ENCODE peak calls at places on chromosome 14, in five cellular contexts. One of them, this sample, is unnamed.

GRCh38 chr14:35961697-35962274 is 135.6 kb downstream of the BRMS1L start:
- DNase-seq in endodermal cell: no peak
- DNase-seq in PC-3: no peak
- DNase-seq in heart left ventricle: no peak
- DNase-seq in foreskin fibroblast: no peak
- DNase-seq in this sample: no peak

GRCh38 chr14:38904959-38905358 is 198.1 kb downstream of the SEC23A start:
- DNase-seq in endodermal cell: no peak
- DNase-seq in PC-3: no peak
- DNase-seq in heart left ventricle: no peak
- DNase-seq in foreskin fibroblast: no peak
- DNase-seq in this sample: no peak

GRCh38 chr14:73162271-73162670 is 26.0 kb downstream of the PSEN1 start:
- DNase-seq in endodermal cell: no peak
- DNase-seq in PC-3: no peak
- DNase-seq in heart left ventricle: no peak
- DNase-seq in foreskin fibroblast: no peak
- DNase-seq in this sample: no peak

GRCh38 chr14:24312736-24313507 is 1.6 kb downstream of the LTB4R start:
- DNase-seq in endodermal cell: no peak
- DNase-seq in PC-3: no peak
- DNase-seq in heart left ventricle: peak; percentile 60
- DNase-seq in foreskin fibroblast: no peak
- DNase-seq in this sample: no peak

GRCh38 chr14:52365071-52365470 is 51.0 kb downstream of the PTGER2 start:
- DNase-seq in endodermal cell: no peak
- DNase-seq in PC-3: no peak
- DNase-seq in heart left ventricle: no peak
- DNase-seq in foreskin fibroblast: peak; percentile 59
- DNase-seq in this sample: no peak

GRCh38 chr14:93013368-93013719 is 90.4 kb downstream of the CHGA start:
- DNase-seq in endodermal cell: no peak
- DNase-seq in PC-3: no peak
- DNase-seq in heart left ventricle: no peak
- DNase-seq in foreskin fibroblast: peak; percentile 33
- DNase-seq in this sample: no peak

GRCh38 chr14:104515811-104516780 is 63.5 kb upstream of the C14orf180 start:
- DNase-seq in endodermal cell: peak; percentile 20
- DNase-seq in PC-3: no peak
- DNase-seq in heart left ventricle: no peak
- DNase-seq in foreskin fibroblast: no peak
- DNase-seq in this sample: no peak

GRCh38 chr14:83575301-83575700 is 1954.6 kb upstream of the FLRT2 start:
- DNase-seq in endodermal cell: no peak
- DNase-seq in PC-3: no peak
- DNase-seq in heart left ventricle: no peak
- DNase-seq in foreskin fibroblast: no peak
- DNase-seq in this sample: no peak

GRCh38 chr14:22471545-22472121 is 117.4 kb downstream of the DAD1 start:
- DNase-seq in endodermal cell: peak; percentile 89
- DNase-seq in PC-3: peak; percentile 75
- DNase-seq in heart left ventricle: peak; percentile 57
- DNase-seq in foreskin fibroblast: peak; percentile 5
- DNase-seq in this sample: peak; percentile 48

GRCh38 chr14:52513249-52513648 is 39.1 kb downstream of the TXNDC16 start:
- DNase-seq in endodermal cell: no peak
- DNase-seq in PC-3: no peak
- DNase-seq in heart left ventricle: no peak
- DNase-seq in foreskin fibroblast: no peak
- DNase-seq in this sample: no peak

GRCh38 chr14:82251434-82251833 is 717.8 kb upstream of the SEL1L start:
- DNase-seq in endodermal cell: peak; percentile 47
- DNase-seq in PC-3: no peak
- DNase-seq in heart left ventricle: no peak
- DNase-seq in foreskin fibroblast: no peak
- DNase-seq in this sample: no peak

DNA sequence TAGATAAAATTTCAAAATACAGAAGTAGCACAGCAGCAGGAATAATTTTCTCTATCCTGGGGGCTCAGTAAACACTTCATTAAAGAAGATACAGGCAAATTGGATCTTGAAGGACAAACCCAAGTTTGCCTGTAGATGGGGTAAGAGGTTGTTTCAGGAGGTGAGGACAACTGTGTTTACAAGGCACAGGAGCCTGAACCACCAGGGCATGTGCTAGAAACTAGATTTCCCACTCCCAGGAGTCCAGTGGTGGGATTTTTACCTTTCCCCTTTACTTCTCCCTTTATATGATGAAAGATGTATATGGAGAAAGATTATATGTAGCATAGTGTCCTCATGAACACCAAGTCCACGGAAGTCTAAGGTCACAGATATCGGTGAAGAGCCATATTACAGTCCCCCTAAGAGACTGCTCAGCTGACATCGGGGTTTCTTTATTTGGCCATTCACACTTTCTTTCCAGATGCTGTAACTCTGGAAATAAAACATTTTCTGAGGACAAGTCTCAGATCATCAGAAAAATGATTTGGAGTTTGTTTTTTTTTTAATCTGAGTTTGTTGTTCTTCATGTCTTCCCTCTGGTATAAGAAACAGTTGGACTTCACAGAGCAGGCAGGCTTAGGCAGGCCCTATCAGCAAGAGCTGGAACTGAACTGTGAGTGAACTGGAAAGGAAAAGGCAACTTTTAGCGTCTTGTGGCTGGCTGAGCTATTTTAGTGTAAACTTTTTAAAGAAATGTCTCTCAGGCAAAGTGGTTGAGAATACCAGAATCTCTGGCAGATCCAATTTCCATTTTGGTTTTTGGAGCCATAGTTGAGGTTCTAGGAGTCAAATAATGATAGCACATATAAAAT is 8.0 kb upstream of the EVL start:
- DNase-seq in endodermal cell: no peak
- DNase-seq in PC-3: peak; percentile 51
- DNase-seq in heart left ventricle: no peak
- DNase-seq in foreskin fibroblast: no peak
- DNase-seq in this sample: no peak
- TF ChIP-seq CTCF in endodermal cell: peak; percentile 70
- TF ChIP-seq CTCF in PC-3: peak; percentile 61
- TF ChIP-seq CTCF in heart left ventricle: peak; percentile 17
- TF ChIP-seq CTCF in foreskin fibroblast: no peak
- TF ChIP-seq CTCF in this sample: no peak

GRCh38 chr14:64910847-64911495 is 3.3 kb upstream of the CHURC1 start:
- DNase-seq in endodermal cell: peak; percentile 50
- DNase-seq in PC-3: peak; percentile 60
- DNase-seq in heart left ventricle: no peak
- DNase-seq in foreskin fibroblast: peak; percentile 36
- DNase-seq in this sample: no peak
- TF ChIP-seq CTCF in endodermal cell: peak; percentile 85
- TF ChIP-seq CTCF in PC-3: peak; percentile 79
- TF ChIP-seq CTCF in heart left ventricle: peak; percentile 45
- TF ChIP-seq CTCF in foreskin fibroblast: peak; percentile 78
- TF ChIP-seq CTCF in this sample: peak; percentile 55

GRCh38 chr14:50003213-50004021 is 110.5 kb downstream of the ARF6 start:
- DNase-seq in endodermal cell: peak; percentile 74
- DNase-seq in PC-3: peak; percentile 89
- DNase-seq in heart left ventricle: peak; percentile 90
- DNase-seq in foreskin fibroblast: peak; percentile 86
- DNase-seq in this sample: no peak
- TF ChIP-seq CTCF in endodermal cell: no peak
- TF ChIP-seq CTCF in PC-3: peak; percentile 32
- TF ChIP-seq CTCF in heart left ventricle: peak; percentile 33
- TF ChIP-seq CTCF in foreskin fibroblast: no peak
- TF ChIP-seq CTCF in this sample: no peak

DNA sequence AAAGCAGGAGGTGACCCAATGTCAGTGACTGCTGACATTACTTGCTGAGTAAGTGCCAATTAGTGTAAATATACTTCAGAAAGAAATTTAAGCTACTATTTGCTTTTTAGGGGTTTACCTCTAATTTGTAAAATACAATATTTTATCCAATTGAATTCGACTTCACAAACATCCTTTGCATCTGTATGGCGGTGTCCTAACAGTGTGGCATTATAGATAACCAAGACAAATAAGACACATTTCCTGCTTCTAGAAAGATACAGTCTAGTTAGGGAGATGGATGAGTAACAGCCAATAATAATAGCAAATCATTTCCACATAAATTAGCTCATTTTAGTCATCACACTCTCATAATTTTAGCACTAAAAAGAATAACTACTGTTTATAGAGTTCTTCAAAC is 196.5 kb downstream of the AKAP6 start:
- DNase-seq in endodermal cell: no peak
- DNase-seq in PC-3: no peak
- DNase-seq in heart left ventricle: no peak
- DNase-seq in foreskin fibroblast: no peak
- DNase-seq in this sample: no peak
- TF ChIP-seq CTCF in endodermal cell: no peak
- TF ChIP-seq CTCF in PC-3: no peak
- TF ChIP-seq CTCF in heart left ventricle: no peak
- TF ChIP-seq CTCF in foreskin fibroblast: no peak
- TF ChIP-seq CTCF in this sample: no peak

GRCh38 chr14:64294672-64295413 is 672 bp upstream of the ESR2 start:
- DNase-seq in endodermal cell: peak; percentile 95
- DNase-seq in PC-3: peak; percentile 78
- DNase-seq in heart left ventricle: peak; percentile 76
- DNase-seq in foreskin fibroblast: peak; percentile 40
- DNase-seq in this sample: peak; percentile 74
- TF ChIP-seq CTCF in endodermal cell: peak; percentile 98
- TF ChIP-seq CTCF in PC-3: peak; percentile 97
- TF ChIP-seq CTCF in heart left ventricle: peak; percentile 83
- TF ChIP-seq CTCF in foreskin fibroblast: peak; percentile 84
- TF ChIP-seq CTCF in this sample: peak; percentile 81

GRCh38 chr14:45810152-45810872 is 557.3 kb upstream of the MIS18BP1 start:
- DNase-seq in endodermal cell: peak; percentile 49
- DNase-seq in PC-3: peak; percentile 9
- DNase-seq in heart left ventricle: no peak
- DNase-seq in foreskin fibroblast: no peak
- DNase-seq in this sample: no peak
- TF ChIP-seq CTCF in endodermal cell: peak; percentile 72
- TF ChIP-seq CTCF in PC-3: peak; percentile 38
- TF ChIP-seq CTCF in heart left ventricle: no peak
- TF ChIP-seq CTCF in foreskin fibroblast: peak; percentile 4
- TF ChIP-seq CTCF in this sample: no peak

DNA sequence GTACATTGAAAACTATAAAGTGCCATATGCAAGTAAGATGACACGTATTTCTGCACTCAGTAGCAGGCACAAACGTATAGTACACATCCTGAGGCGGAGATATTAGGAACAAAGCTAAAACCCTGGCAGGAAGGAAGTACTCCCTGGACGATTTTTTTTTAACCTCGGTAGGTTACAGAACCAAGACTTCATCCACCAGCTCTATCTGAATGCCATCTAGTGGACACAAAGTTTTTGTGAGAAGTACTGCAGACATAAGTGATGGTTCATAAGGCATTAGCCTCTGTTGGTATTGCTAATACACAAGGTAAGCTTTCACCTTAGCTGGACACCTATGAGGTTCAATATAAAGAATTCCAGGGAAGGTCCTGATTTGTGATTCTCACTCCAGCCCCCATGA is 83.0 kb upstream of the CCDC196 start:
- DNase-seq in endodermal cell: no peak
- DNase-seq in PC-3: peak; percentile 70
- DNase-seq in heart left ventricle: no peak
- DNase-seq in foreskin fibroblast: peak; percentile 9
- DNase-seq in this sample: no peak
- TF ChIP-seq CTCF in endodermal cell: peak; percentile 59
- TF ChIP-seq CTCF in PC-3: peak; percentile 80
- TF ChIP-seq CTCF in heart left ventricle: peak; percentile 46
- TF ChIP-seq CTCF in foreskin fibroblast: peak; percentile 44
- TF ChIP-seq CTCF in this sample: no peak

GRCh38 chr14:74618078-74618952 is 6.3 kb upstream of the LTBP2 start:
- DNase-seq in endodermal cell: peak; percentile 57
- DNase-seq in PC-3: peak; percentile 93
- DNase-seq in heart left ventricle: peak; percentile 41
- DNase-seq in foreskin fibroblast: peak; percentile 79
- DNase-seq in this sample: no peak
- TF ChIP-seq CTCF in endodermal cell: no peak
- TF ChIP-seq CTCF in PC-3: no peak
- TF ChIP-seq CTCF in heart left ventricle: no peak
- TF ChIP-seq CTCF in foreskin fibroblast: no peak
- TF ChIP-seq CTCF in this sample: no peak